ENCODE peak calls at places on chromosomes 13 and 19, in nine cellular contexts. E is activated CD4-positive, CD25-positive, alpha-beta regulatory T cell; C is mucosa of gallbladder; G is lower leg skin; T is K562; O is astrocyte of the spinal cord; J is NCI-H1436; I is nucleus accumbens; V is NCI-H345. A is an unnamed sample.

GRCh38 chr13:22175815-22176214 is 504.9 kb downstream of the FGF9 start:
- DNase-seq in V (no peak), I (no peak), G (no peak), C (no peak), J (no peak), T (peak), O (no peak), E (no peak), A (no peak)

GRCh38 chr19:45079911-45080469 is 930 bp downstream of the GEMIN7 start:
- DNase-seq in G (no peak), J (no peak), E (no peak), T (no peak), V (no peak), I (no peak), O (no peak), C (no peak), A (no peak)

GRCh38 chr13:106110241-106110855 is 425.1 kb downstream of the EFNB2 start:
- DNase-seq in C (no peak), T (no peak), O (no peak), E (no peak), J (no peak), G (no peak), I (no peak), V (no peak), A (no peak)

GRCh38 chr19:14474827-14475226 is 327 bp downstream of the PTGER1 start:
- DNase-seq in V (no peak), E (no peak), G (no peak), I (no peak), C (no peak), J (no peak), T (peak), O (no peak), A (no peak)

GRCh38 chr19:42816901-42817300 is 51.4 kb upstream of the PSG8 start:
- DNase-seq in O (no peak), E (no peak), J (no peak), V (no peak), T (no peak), I (no peak), G (no peak), C (no peak), A (no peak)

GRCh38 chr13:77990973-77991372 is 72.3 kb upstream of the EDNRB start:
- DNase-seq in O (no peak), C (no peak), I (no peak), G (no peak), J (no peak), T (no peak), E (no peak), V (no peak), A (no peak)

GRCh38 chr13:27036236-27036981 is 135.2 kb downstream of the USP12 start:
- DNase-seq in V (no peak), T (no peak), I (no peak), E (no peak), J (no peak), O (peak), C (no peak), G (no peak), A (no peak)

GRCh38 chr13:62687727-62688126 is 1272.1 kb upstream of the PCDH20 start:
- DNase-seq in C (no peak), V (no peak), O (no peak), G (no peak), T (no peak), E (no peak), J (no peak), I (no peak), A (no peak)

GRCh38 chr13:41456768-41457588 is at the start of gene RGCC:
- DNase-seq in V (peak), G (peak), I (peak), O (peak), E (peak), C (peak), J (no peak), T (peak), A (peak)

GRCh38 chr13:22162889-22163288 is 492.0 kb downstream of the FGF9 start:
- DNase-seq in J (no peak), O (no peak), G (no peak), I (no peak), E (no peak), C (no peak), T (no peak), V (no peak), A (no peak)

GRCh38 chr13:69565334-69565733 is 542.3 kb upstream of the ATXN8OS start:
- DNase-seq in I (no peak), V (no peak), E (no peak), T (peak), C (no peak), O (peak), G (no peak), J (no peak), A (no peak)

GRCh38 chr19:36198116-36198515 is 16.3 kb downstream of the ZNF565 start:
- DNase-seq in C (no peak), G (no peak), V (no peak), J (no peak), O (no peak), T (no peak), E (no peak), I (peak), A (no peak)

GRCh38 chr19:33193864-33194362 is at the start of gene LRP3:
- DNase-seq in E (no peak), V (peak), T (no peak), J (peak), I (no peak), C (no peak), O (no peak), G (no peak), A (peak)

GRCh38 chr19:28880735-28881401 is 332.1 kb downstream of the UQCRFS1 start:
- DNase-seq in O (no peak), C (no peak), G (no peak), T (no peak), J (no peak), V (no peak), I (no peak), E (no peak), A (no peak)

GRCh38 chr13:30082391-30082790 is 225.0 kb downstream of the KATNAL1 start:
- DNase-seq in J (no peak), V (no peak), G (no peak), T (no peak), C (no peak), O (no peak), I (no peak), E (no peak), A (no peak)

GRCh38 chr19:39193785-39194184 is 3.0 kb upstream of the NCCRP1 start:
- DNase-seq in T (no peak), V (no peak), G (no peak), C (peak), J (no peak), O (no peak), E (no peak), I (no peak), A (no peak)

GRCh38 chr13:30752991-30753616 is 17.8 kb downstream of the ALOX5AP start:
- DNase-seq in V (no peak), T (no peak), O (no peak), E (no peak), G (no peak), J (no peak), C (no peak), I (no peak), A (no peak)

GRCh38 chr13:62837895-62838294 is 1422.2 kb upstream of the PCDH20 start:
- DNase-seq in J (no peak), C (no peak), V (no peak), E (no peak), O (peak), I (no peak), T (no peak), G (no peak), A (no peak)